ENCODE peak calls at places on chromosomes 16 and 17, in nine cellular contexts. C is A549, I is left lung, V is endodermal cell, N is heart right ventricle, G is PC-3, D is tibial nerve, R is upper lobe of right lung, P is ovary. K is an unnamed sample.

GRCh38 chr16:23324727-23325126 is 22.6 kb downstream of the SCNN1B start:
- DNase-seq in C (no peak), I (peak), V (no peak), N (peak), G (peak), D (peak), R (peak), P (no peak), K (peak)

GRCh38 chr17:66459811-66460270 is 157.4 kb downstream of the PRKCA start:
- DNase-seq in C (peak), I (peak), V (no peak), N (no peak), G (peak), D (peak), R (no peak), P (peak), K (no peak)

GRCh38 chr17:45361976-45362375 is 45.2 kb upstream of the MAP3K14 start:
- DNase-seq in C (no peak), I (no peak), V (peak), N (no peak), G (no peak), D (no peak), R (peak), P (no peak), K (no peak)

GRCh38 chr16:67346328-67346727 is 19.7 kb downstream of the LRRC36 start:
- DNase-seq in C (no peak), I (no peak), V (no peak), N (no peak), G (peak), D (no peak), R (no peak), P (no peak), K (no peak)

GRCh38 chr16:76059186-76059585 is 218.0 kb upstream of the CNTNAP4 start:
- DNase-seq in C (no peak), I (no peak), V (no peak), N (no peak), G (peak), D (no peak), R (no peak), P (no peak), K (no peak)

GRCh38 chr17:27834571-27834970 is 34.2 kb upstream of the NOS2 start:
- DNase-seq in C (no peak), I (no peak), V (no peak), N (no peak), G (peak), D (no peak), R (no peak), P (no peak), K (no peak)

GRCh38 chr16:88703486-88704309 is 2.5 kb downstream of the RNF166 start:
- DNase-seq in C (no peak), I (peak), V (no peak), N (peak), G (no peak), D (no peak), R (peak), P (no peak), K (no peak)

GRCh38 chr17:67212716-67213417 is 32.1 kb downstream of the HELZ start:
- DNase-seq in C (no peak), I (no peak), V (peak), N (no peak), G (peak), D (no peak), R (no peak), P (no peak), K (no peak)

GRCh38 chr16:21626659-21627277 is 25.6 kb downstream of the IGSF6 start:
- DNase-seq in C (no peak), I (no peak), V (peak), N (no peak), G (peak), D (peak), R (no peak), P (no peak), K (no peak)

GRCh38 chr16:920722-921121 is 50.1 kb downstream of the LMF1 start:
- DNase-seq in C (no peak), I (no peak), V (no peak), N (peak), G (no peak), D (peak), R (no peak), P (no peak), K (no peak)

GRCh38 chr16:2008009-2008526 is 1.6 kb downstream of the ZNF598 start:
- DNase-seq in C (no peak), I (no peak), V (no peak), N (no peak), G (peak), D (no peak), R (no peak), P (peak), K (peak)

GRCh38 chr16:78505544-78506371 is 406.3 kb downstream of the WWOX start:
- DNase-seq in C (no peak), I (peak), V (peak), N (peak), G (no peak), D (peak), R (peak), P (peak), K (peak)

GRCh38 chr17:39812466-39812865 is 51.6 kb downstream of the IKZF3 start:
- DNase-seq in C (no peak), I (no peak), V (no peak), N (no peak), G (peak), D (no peak), R (no peak), P (no peak), K (no peak)

GRCh38 chr17:37483311-37484039 is 6.2 kb upstream of the DUSP14 start:
- DNase-seq in C (no peak), I (no peak), V (no peak), N (no peak), G (no peak), D (no peak), R (no peak), P (no peak), K (no peak)

GRCh38 chr16:2095918-2096582 is 39.6 kb downstream of the PKD1 start:
- DNase-seq in C (no peak), I (no peak), V (no peak), N (no peak), G (no peak), D (no peak), R (no peak), P (no peak), K (no peak)

GRCh38 chr16:22370038-22370541 is 4.3 kb downstream of the CDR2 start:
- DNase-seq in C (no peak), I (no peak), V (no peak), N (no peak), G (peak), D (no peak), R (no peak), P (no peak), K (no peak)

GRCh38 chr16:74075393-74075792 is 221.2 kb upstream of the PSMD7 start:
- DNase-seq in C (no peak), I (no peak), V (no peak), N (no peak), G (no peak), D (no peak), R (no peak), P (no peak), K (no peak)

GRCh38 chr17:42754782-42755181 is 6.2 kb upstream of the RAMP2 start:
- DNase-seq in C (no peak), I (no peak), V (no peak), N (peak), G (peak), D (peak), R (no peak), P (no peak), K (no peak)

GRCh38 chr16:80804451-80805383 is at the start of gene CDYL2:
- DNase-seq in C (peak), I (peak), V (peak), N (peak), G (peak), D (no peak), R (peak), P (peak), K (peak)

GRCh38 chr17:77378318-77379064 is 237.7 kb downstream of the SEC14L1 start:
- DNase-seq in C (no peak), I (no peak), V (no peak), N (no peak), G (no peak), D (no peak), R (no peak), P (no peak), K (no peak)

GRCh38 chr17:76713765-76714164 is 3.0 kb upstream of the MXRA7 start:
- DNase-seq in C (no peak), I (no peak), V (no peak), N (no peak), G (no peak), D (no peak), R (no peak), P (no peak), K (no peak)

GRCh38 chr17:37742114-37742761 is 2.6 kb downstream of the HNF1B start:
- DNase-seq in C (peak), I (no peak), V (peak), N (no peak), G (peak), D (no peak), R (no peak), P (no peak), K (no peak)

GRCh38 chr17:4147751-4148310 is 4.8 kb downstream of the CYB5D2 start:
- DNase-seq in C (no peak), I (no peak), V (no peak), N (no peak), G (no peak), D (no peak), R (no peak), P (no peak), K (no peak)

GRCh38 chr16:2955779-2956565 is 8.1 kb upstream of the KREMEN2 start:
- DNase-seq in C (no peak), I (no peak), V (peak), N (no peak), G (no peak), D (no peak), R (no peak), P (peak), K (no peak)

GRCh38 chr17:8156174-8156992 is 4.2 kb upstream of the PER1 start:
- DNase-seq in C (peak), I (peak), V (peak), N (peak), G (peak), D (peak), R (peak), P (peak), K (peak)
- TF ChIP-seq CTCF in C (no peak), I (no peak), V (no peak), N (no peak), G (no peak), D (peak), R (peak), P (no peak), K (no peak)

GRCh38 chr16:86457621-86458456 is 52.5 kb upstream of the FOXF1 start:
- DNase-seq in C (no peak), I (no peak), V (no peak), N (no peak), G (no peak), D (peak), R (no peak), P (no peak), K (no peak)
- H3K4me3 ChIP-seq in C (no peak), I (no peak), V (no peak), N (no peak), G (no peak), D (no peak), R (no peak), P (no peak), K (no peak)

DNA sequence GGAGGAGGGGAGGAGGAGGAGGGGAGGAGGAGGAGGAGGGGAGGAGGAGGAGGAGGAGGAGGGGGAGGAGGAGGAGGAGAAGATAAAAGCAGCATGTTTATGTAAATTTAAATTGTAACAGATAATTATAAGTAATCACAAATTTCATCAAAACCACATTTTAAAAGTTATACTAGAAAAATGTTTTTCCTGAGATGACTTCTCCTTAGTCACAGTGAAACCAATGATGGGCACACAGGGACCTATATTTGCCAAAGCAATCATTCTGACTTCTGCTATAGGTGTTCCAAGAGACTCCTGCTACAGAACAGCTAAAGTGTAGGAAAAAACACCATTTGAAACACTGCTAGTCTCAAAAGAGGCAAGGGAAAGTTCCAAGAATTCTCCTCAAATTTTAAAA is 66.4 kb downstream of the CEP95 start:
- DNase-seq in C (no peak), I (no peak), V (no peak), N (no peak), G (peak), D (no peak), R (no peak), P (no peak), K (no peak)
- H3K27ac ChIP-seq in C (no peak), I (peak), V (no peak), N (no peak), G (peak), D (no peak), R (no peak), P (no peak), K (no peak)

DNA sequence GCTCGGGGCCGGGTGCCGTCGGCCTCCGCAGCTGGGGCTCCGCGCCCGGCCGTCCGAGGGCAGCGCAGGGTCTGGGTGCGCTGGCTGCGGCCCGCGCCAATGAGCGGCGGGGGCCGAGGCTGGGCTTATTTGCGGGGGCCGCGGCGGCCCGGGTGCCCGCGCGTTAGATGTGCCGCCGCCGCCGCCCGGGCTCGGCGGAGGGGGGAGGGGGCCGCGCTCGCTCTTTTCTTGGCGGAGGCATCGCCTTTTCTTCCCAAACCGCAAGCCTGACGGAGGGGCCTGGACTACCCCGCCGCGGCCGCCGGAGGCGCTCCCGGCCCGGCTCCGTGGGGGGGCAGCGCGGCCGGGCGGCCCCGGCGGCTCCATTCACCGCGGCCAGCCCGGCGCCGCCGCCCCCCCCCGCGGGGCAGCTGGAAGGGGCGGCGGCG is at the start of gene NOTUM:
- DNase-seq in C (peak), I (no peak), V (peak), N (no peak), G (peak), D (no peak), R (no peak), P (no peak), K (no peak)
- TF ChIP-seq CTCF in C (peak), I (peak), V (peak), N (no peak), G (no peak), D (peak), R (no peak), P (no peak), K (no peak)

DNA sequence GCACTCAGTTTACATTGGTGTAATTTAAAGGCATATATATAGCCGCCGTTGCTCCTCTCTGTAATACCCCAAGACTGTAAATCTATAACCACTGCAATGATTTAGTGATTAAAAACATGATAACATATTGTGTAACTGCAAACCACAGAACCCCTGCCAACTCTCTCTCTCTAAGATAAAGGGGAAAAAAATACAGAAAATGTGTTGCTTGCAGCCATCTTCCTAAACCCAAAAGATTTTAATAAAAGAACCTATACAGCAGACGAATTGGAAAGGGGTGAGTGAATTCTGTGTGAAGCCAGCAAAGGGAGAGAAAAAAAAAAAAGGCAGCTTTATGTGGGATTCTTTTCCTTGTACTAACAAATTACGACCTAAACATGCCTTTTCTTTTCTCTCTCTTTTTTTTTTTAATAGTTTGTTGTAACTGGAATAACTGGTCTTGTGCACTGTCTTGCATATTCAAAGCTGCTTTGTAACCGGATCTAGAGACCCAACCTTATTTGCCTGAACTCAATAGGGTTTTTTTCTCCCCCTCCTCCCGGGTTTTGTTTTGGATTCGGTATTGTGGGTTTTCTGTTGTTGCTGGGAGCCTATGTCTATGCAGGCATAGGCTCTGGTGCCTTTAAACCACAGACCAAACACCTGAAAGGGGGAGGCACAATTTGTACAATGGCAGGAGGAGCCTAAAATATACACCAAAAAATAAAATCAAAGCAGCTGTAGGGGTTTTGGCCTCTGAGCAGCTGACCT is 7.0 kb upstream of the ZFHX3 start:
- DNase-seq in C (no peak), I (no peak), V (peak), N (no peak), G (peak), D (no peak), R (no peak), P (no peak), K (no peak)
- H3K4me3 ChIP-seq in C (peak), I (no peak), V (no peak), N (peak), G (peak), D (no peak), R (peak), P (no peak), K (no peak)

DNA sequence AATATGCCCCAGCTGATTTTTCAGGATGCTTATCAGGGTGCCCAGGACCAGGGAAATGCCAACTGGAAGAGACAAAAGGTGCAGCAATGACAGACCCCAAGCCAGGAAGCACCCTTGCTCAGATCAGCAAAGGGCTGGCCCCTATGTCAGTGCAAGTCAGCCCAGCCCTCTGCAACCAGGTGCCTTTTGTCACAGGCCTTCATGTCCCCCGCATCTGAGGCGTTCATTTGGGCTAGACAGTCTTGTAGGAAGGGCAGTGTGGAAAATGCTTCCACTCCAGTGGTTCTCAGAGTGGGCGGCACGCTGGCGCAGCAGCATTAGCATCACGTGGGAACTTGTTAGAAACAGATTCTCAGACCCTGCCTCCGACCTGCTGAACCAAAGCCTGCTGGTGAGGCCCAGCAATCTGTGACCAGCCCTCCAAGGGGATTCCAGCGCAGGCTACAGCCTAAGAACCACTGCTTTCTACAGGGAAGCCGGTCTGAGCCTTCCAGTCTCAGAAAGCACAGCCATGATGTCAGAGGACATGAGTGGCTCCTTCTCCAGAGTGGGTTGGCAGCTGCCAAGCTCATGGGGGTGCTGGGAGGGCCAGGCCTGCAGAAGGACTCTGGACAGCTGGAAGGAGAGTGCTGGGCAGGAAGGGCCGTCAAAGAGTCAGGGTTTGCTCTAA is 13.1 kb downstream of the SLC47A2 start:
- DNase-seq in C (no peak), I (peak), V (peak), N (no peak), G (no peak), D (no peak), R (peak), P (no peak), K (no peak)
- H3K27ac ChIP-seq in C (peak), I (no peak), V (peak), N (peak), G (no peak), D (peak), R (peak), P (no peak), K (no peak)

GRCh38 chr16:28822520-28823290 is at the start of gene ATXN2L:
- DNase-seq in C (peak), I (peak), V (peak), N (peak), G (peak), D (peak), R (peak), P (peak), K (peak)
- TF ChIP-seq CTCF in C (no peak), I (peak), V (no peak), N (no peak), G (no peak), D (peak), R (no peak), P (peak), K (no peak)

K was measured in colonic mucosa.